ENCODE peak calls at places on chromosomes 4 and X, in four cellular contexts. One of them, this sample, is unnamed.

GRCh38 chr4:10164877-10165283 is 48.3 kb upstream of the WDR1 start:
- DNase-seq in sigmoid colon: no peak
- DNase-seq in amygdala: no peak
- DNase-seq in glomerular endothelial cell: no peak
- DNase-seq in this sample: no peak

GRCh38 chrX:129769467-129770154 is 10.1 kb upstream of the SASH3 start:
- DNase-seq in sigmoid colon: no peak
- DNase-seq in amygdala: no peak
- DNase-seq in glomerular endothelial cell: no peak
- DNase-seq in this sample: no peak

GRCh38 chr4:169314906-169315305 is 44.1 kb upstream of the SH3RF1 start:
- DNase-seq in sigmoid colon: peak; percentile 72
- DNase-seq in amygdala: no peak
- DNase-seq in glomerular endothelial cell: peak; percentile 34
- DNase-seq in this sample: no peak

GRCh38 chrX:40130207-40130606 is 32.4 kb upstream of the BCOR start:
- DNase-seq in sigmoid colon: no peak
- DNase-seq in amygdala: no peak
- DNase-seq in glomerular endothelial cell: no peak
- DNase-seq in this sample: no peak

GRCh38 chr4:94642561-94642866 is 115.2 kb upstream of the BMPR1B start:
- DNase-seq in sigmoid colon: no peak
- DNase-seq in amygdala: no peak
- DNase-seq in glomerular endothelial cell: no peak
- DNase-seq in this sample: no peak

GRCh38 chr4:23023666-23024065 is 330.9 kb downstream of the GBA3 start:
- DNase-seq in sigmoid colon: no peak
- DNase-seq in amygdala: no peak
- DNase-seq in glomerular endothelial cell: no peak
- DNase-seq in this sample: no peak

GRCh38 chrX:112868586-112868985 is 28.0 kb upstream of the AMOT start:
- DNase-seq in sigmoid colon: no peak
- DNase-seq in amygdala: no peak
- DNase-seq in glomerular endothelial cell: no peak
- DNase-seq in this sample: no peak

GRCh38 chr4:108821056-108821925 is 58.4 kb upstream of the ETNPPL start:
- DNase-seq in sigmoid colon: no peak
- DNase-seq in amygdala: no peak
- DNase-seq in glomerular endothelial cell: no peak
- DNase-seq in this sample: no peak

GRCh38 chr4:147741190-147741788 is 9.4 kb downstream of the ARHGAP10 start:
- DNase-seq in sigmoid colon: no peak
- DNase-seq in amygdala: no peak
- DNase-seq in glomerular endothelial cell: no peak
- DNase-seq in this sample: no peak

GRCh38 chr4:119184128-119184527 is 28.4 kb upstream of the USP53 start:
- DNase-seq in sigmoid colon: no peak
- DNase-seq in amygdala: no peak
- DNase-seq in glomerular endothelial cell: no peak
- DNase-seq in this sample: no peak

GRCh38 chrX:43693602-43694406 is 37.7 kb downstream of the MAOA start:
- DNase-seq in sigmoid colon: no peak
- DNase-seq in amygdala: no peak
- DNase-seq in glomerular endothelial cell: no peak
- DNase-seq in this sample: no peak

GRCh38 chrX:132504417-132504816 is 15.6 kb upstream of the MBNL3 start:
- DNase-seq in sigmoid colon: no peak
- DNase-seq in amygdala: no peak
- DNase-seq in glomerular endothelial cell: no peak
- DNase-seq in this sample: no peak

GRCh38 chr4:150909116-150909515 is 106.0 kb downstream of the LRBA start:
- DNase-seq in sigmoid colon: no peak
- DNase-seq in amygdala: no peak
- DNase-seq in glomerular endothelial cell: no peak
- DNase-seq in this sample: no peak

GRCh38 chrX:48487362-48487785 is 11.4 kb downstream of the FTSJ1 start:
- DNase-seq in sigmoid colon: no peak
- DNase-seq in amygdala: no peak
- DNase-seq in glomerular endothelial cell: no peak
- DNase-seq in this sample: no peak

GRCh38 chr4:166481014-166481507 is 608.0 kb downstream of the TLL1 start:
- DNase-seq in sigmoid colon: no peak
- DNase-seq in amygdala: no peak
- DNase-seq in glomerular endothelial cell: no peak
- DNase-seq in this sample: no peak

GRCh38 chr4:37595875-37596402 is 90.2 kb downstream of the RELL1 start:
- DNase-seq in sigmoid colon: no peak
- DNase-seq in amygdala: no peak
- DNase-seq in glomerular endothelial cell: no peak
- DNase-seq in this sample: no peak

GRCh38 chr4:46804781-46805413 is 104.1 kb downstream of the COX7B2 start:
- DNase-seq in sigmoid colon: no peak
- DNase-seq in amygdala: no peak
- DNase-seq in glomerular endothelial cell: no peak
- DNase-seq in this sample: no peak

GRCh38 chr4:87916636-87917035 is 58.9 kb upstream of the SPP1 start:
- DNase-seq in sigmoid colon: no peak
- DNase-seq in amygdala: no peak
- DNase-seq in glomerular endothelial cell: no peak
- DNase-seq in this sample: no peak

GRCh38 chr4:13483142-13484044 is 747 bp downstream of the RAB28 start:
- DNase-seq in sigmoid colon: peak; percentile 85
- DNase-seq in amygdala: no peak
- DNase-seq in glomerular endothelial cell: peak; percentile 10
- DNase-seq in this sample: no peak

GRCh38 chrX:9578083-9578779 is 113.4 kb downstream of the TBL1X start:
- DNase-seq in sigmoid colon: no peak
- DNase-seq in amygdala: peak; percentile 2
- DNase-seq in glomerular endothelial cell: no peak
- DNase-seq in this sample: no peak

GRCh38 chr4:89836031-89836777 is 757 bp downstream of the SNCA start:
- DNase-seq in sigmoid colon: no peak
- DNase-seq in amygdala: no peak
- DNase-seq in glomerular endothelial cell: no peak
- DNase-seq in this sample: no peak

GRCh38 chrX:121871122-121871521 is 823.7 kb downstream of the GLUD2 start:
- DNase-seq in sigmoid colon: peak; percentile 57
- DNase-seq in amygdala: no peak
- DNase-seq in glomerular endothelial cell: no peak
- DNase-seq in this sample: no peak

GRCh38 chrX:153970398-153971123 is 1.1 kb downstream of the HCFC1 start:
- DNase-seq in sigmoid colon: peak; percentile 82
- DNase-seq in amygdala: no peak
- DNase-seq in glomerular endothelial cell: no peak
- DNase-seq in this sample: no peak

GRCh38 chr4:88244821-88245579 is 39.4 kb downstream of the PPM1K start:
- DNase-seq in sigmoid colon: no peak
- DNase-seq in amygdala: no peak
- DNase-seq in glomerular endothelial cell: no peak
- DNase-seq in this sample: no peak

GRCh38 chr4:77344784-77345183 is 187.8 kb downstream of the CCNG2 start:
- DNase-seq in sigmoid colon: no peak
- DNase-seq in amygdala: no peak
- DNase-seq in glomerular endothelial cell: no peak
- DNase-seq in this sample: no peak

GRCh38 chr4:18689308-18689915 is 667.9 kb upstream of the LCORL start:
- DNase-seq in sigmoid colon: peak; percentile 74
- DNase-seq in amygdala: no peak
- DNase-seq in glomerular endothelial cell: peak; percentile 57
- DNase-seq in this sample: peak; percentile 28

GRCh38 chrX:150363561-150364346 is 637 bp downstream of the MAMLD1 start:
- DNase-seq in sigmoid colon: no peak
- DNase-seq in amygdala: peak; percentile 1
- DNase-seq in glomerular endothelial cell: no peak
- DNase-seq in this sample: no peak

GRCh38 chr4:7214359-7214758 is 22.0 kb downstream of the SORCS2 start:
- DNase-seq in sigmoid colon: no peak
- DNase-seq in amygdala: no peak
- DNase-seq in glomerular endothelial cell: no peak
- DNase-seq in this sample: no peak

GRCh38 chrX:135697614-135698013 is 15.8 kb upstream of the CT45A1 start:
- DNase-seq in sigmoid colon: no peak
- DNase-seq in amygdala: no peak
- DNase-seq in glomerular endothelial cell: no peak
- DNase-seq in this sample: no peak